ENCODE peak calls at places on chromosomes 16 and 17, in four cellular contexts. S is mesendoderm, B is lung, V is pancreas. F is an unnamed sample. For H3K36me3 and H3K4me1, the result is how much of the 10 kb centered on the place peaks cover.

GRCh38 chr16:3751878-3752277 is 34.6 kb upstream of the TRAP1 start:
- DNase-seq in S (no peak), B (no peak), V (no peak), F (no peak)

GRCh38 chr16:66901626-66902025 is 17.1 kb downstream of the CDH16 start:
- DNase-seq in S (no peak), V (no peak), B (no peak), F (peak)

GRCh38 chr16:1094601-1095449 is 1.2 kb downstream of the C1QTNF8 start:
- DNase-seq in B (no peak), V (no peak), S (no peak), F (no peak)

GRCh38 chr16:11677959-11678881 is 10.0 kb downstream of the SNN start:
- DNase-seq in B (no peak), S (no peak), V (peak), F (no peak)

GRCh38 chr17:50289268-50289667 is 15.0 kb downstream of the TMEM92 start:
- DNase-seq in S (no peak), V (no peak), B (no peak), F (no peak)

GRCh38 chr16:77250395-77250794 is 51.2 kb downstream of the SYCE1L start:
- DNase-seq in S (no peak), B (no peak), V (no peak), F (no peak)

GRCh38 chr16:52546291-52546941 is 527 bp downstream of the TOX3 start:
- DNase-seq in S (peak), B (no peak), V (peak), F (no peak)

GRCh38 chr16:59848314-59848713 is 1114.2 kb upstream of the GOT2 start:
- DNase-seq in V (no peak), B (no peak), S (no peak), F (no peak)

GRCh38 chr16:85673529-85674417 is 15.0 kb downstream of the GINS2 start:
- DNase-seq in S (no peak), V (peak), B (peak), F (no peak)

GRCh38 chr16:23207485-23207884 is 24.9 kb downstream of the SCNN1G start:
- DNase-seq in B (no peak), V (no peak), S (no peak), F (no peak)

GRCh38 chr16:54673353-54673752 is 257.3 kb upstream of the IRX5 start:
- DNase-seq in B (no peak), S (no peak), V (no peak), F (no peak)

GRCh38 chr17:42784361-42784760 is 4.0 kb downstream of the WNK4 start:
- DNase-seq in S (no peak), V (no peak), B (no peak), F (no peak)

GRCh38 chr17:57554826-57555635 is 190.1 kb downstream of the CCDC182 start:
- DNase-seq in B (no peak), V (no peak), S (peak), F (no peak)

GRCh38 chr16:27556471-27556870 is 6.5 kb downstream of the KATNIP start:
- DNase-seq in V (no peak), S (no peak), B (no peak), F (no peak)

GRCh38 chr17:55201609-55201932 is 63.2 kb upstream of the HLF start:
- DNase-seq in S (no peak), B (no peak), V (no peak), F (no peak)

GRCh38 chr17:29583324-29584248 is 5.9 kb downstream of the GIT1 start:
- DNase-seq in V (no peak), B (no peak), S (no peak), F (no peak)

GRCh38 chr17:39822051-39822450 is 42.1 kb downstream of the IKZF3 start:
- DNase-seq in B (no peak), V (no peak), S (no peak), F (no peak)

GRCh38 chr17:17186551-17187505 is 19.3 kb downstream of the PLD6 start:
- DNase-seq in S (peak), B (no peak), V (no peak), F (no peak)

GRCh38 chr17:41009301-41009760 is 403 bp upstream of the KRTAP3-1 start:
- DNase-seq in B (no peak), S (peak), V (no peak), F (no peak)

GRCh38 chr17:58516644-58517377 is 2.4 kb upstream of the MTMR4 start:
- DNase-seq in V (no peak), B (no peak), S (no peak), F (no peak)

GRCh38 chr16:56199164-56199563 is 7.9 kb downstream of the GNAO1 start:
- DNase-seq in B (no peak), V (no peak), S (no peak), F (no peak)

GRCh38 chr16:76577003-76577402 is 299.8 kb downstream of the CNTNAP4 start:
- DNase-seq in V (no peak), S (no peak), B (no peak), F (no peak)

GRCh38 chr16:48627148-48627547 is 17.2 kb upstream of the N4BP1 start:
- DNase-seq in S (no peak), B (no peak), V (no peak), F (no peak)

GRCh38 chr16:54305066-54305465 is 18.5 kb upstream of the IRX3 start:
- DNase-seq in S (no peak), V (no peak), B (no peak), F (no peak)

GRCh38 chr17:28828294-28829040 is 14.1 kb downstream of the FAM222B start:
- DNase-seq in S (no peak), V (no peak), B (no peak), F (no peak)

GRCh38 chr16:57134982-57135381 is 42.6 kb downstream of the CPNE2 start:
- DNase-seq in S (no peak), V (no peak), B (no peak), F (no peak)

GRCh38 chr17:58324409-58325288 is 3.9 kb downstream of the TSPOAP1 start:
- DNase-seq in B (no peak), S (peak), V (peak), F (no peak)

GRCh38 chr17:76240461-76241204 is at the start of gene RNF157:
- DNase-seq in S (peak), B (no peak), V (peak), F (peak)

GRCh38 chr17:70646673-70647072 is 477.3 kb downstream of the KCNJ2 start:
- DNase-seq in V (no peak), B (no peak), S (no peak), F (no peak)

GRCh38 chr16:83934684-83934977 is 18.4 kb upstream of the OSGIN1 start:
- DNase-seq in S (no peak), V (no peak), B (no peak), F (no peak)

GRCh38 chr16:2924901-2925820 is 13.4 kb downstream of the FLYWCH1 start:
- DNase-seq in V (no peak), S (peak), B (no peak), F (no peak)

GRCh38 chr17:5537251-5537650 is 47.1 kb downstream of the NLRP1 start:
- DNase-seq in V (no peak), S (no peak), B (no peak), F (no peak)

GRCh38 chr17:50689251-50689650 is 18.5 kb downstream of the ANKRD40 start:
- DNase-seq in S (peak), V (no peak), B (no peak), F (no peak)

GRCh38 chr17:70775667-70776066 is 606.3 kb downstream of the KCNJ2 start:
- DNase-seq in V (no peak), B (no peak), S (no peak), F (no peak)

GRCh38 chr17:73179878-73180277 is 13.0 kb upstream of the COG1 start:
- DNase-seq in B (no peak), S (no peak), V (no peak), F (no peak)
- H3K36me3 ChIP-seq in B (under half), S (under half), V (under half), F (under half)

GRCh38 chr17:78716814-78717393 is 65.2 kb downstream of the CYTH1 start:
- DNase-seq in S (no peak), B (peak), V (peak), F (peak)

GRCh38 chr17:78714534-78714933 is 67.5 kb downstream of the CYTH1 start:
- DNase-seq in B (no peak), S (no peak), V (no peak), F (no peak)

GRCh38 chr17:78716292-78716691 is 65.8 kb downstream of the CYTH1 start:
- DNase-seq in S (no peak), V (no peak), B (no peak), F (no peak)

GRCh38 chr17:78715000-78715771 is 66.9 kb downstream of the CYTH1 start:
- DNase-seq in B (no peak), S (no peak), V (no peak), F (no peak)

GRCh38 chr17:78715876-78716275 is 66.2 kb downstream of the CYTH1 start:
- DNase-seq in B (no peak), V (no peak), S (no peak), F (no peak)
- H3K4me1 ChIP-seq in B (under half), V (under half), S (under half), F (half or more)

DNA sequence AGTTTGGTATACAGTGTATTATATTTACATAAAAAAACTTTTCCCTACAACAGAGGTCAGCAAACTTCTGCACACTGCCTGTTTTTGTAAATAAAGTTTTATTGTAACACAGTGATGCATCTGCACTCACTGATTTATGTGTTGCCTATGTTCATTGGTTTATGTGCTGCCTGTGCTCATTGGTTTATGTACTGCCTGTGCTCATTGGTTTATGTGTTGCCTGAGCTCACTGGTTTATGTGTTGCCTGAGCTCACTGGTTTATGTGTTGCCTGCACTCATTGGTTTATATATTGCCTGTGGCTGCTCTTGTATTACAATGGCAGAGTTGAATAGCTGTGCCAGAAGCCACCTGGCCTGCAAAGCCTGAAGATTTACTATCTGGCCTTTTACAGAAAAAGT is 81.6 kb downstream of the MYH11 start:
- DNase-seq in V (no peak), S (peak), B (no peak), F (no peak)
- H3K36me3 ChIP-seq in V (under half), S (under half), B (under half), F (under half)

GRCh38 chr16:50622643-50623369 is 58.3 kb downstream of the SNX20 start:
- DNase-seq in V (peak), S (no peak), B (no peak), F (no peak)
- H3K4me1 ChIP-seq in V (under half), S (under half), B (under half), F (under half)

GRCh38 chr17:45989759-45990158 is 9.3 kb upstream of the STH start:
- DNase-seq in B (no peak), S (no peak), V (no peak), F (no peak)
- H3K36me3 ChIP-seq in B (under half), S (under half), V (under half), F (half or more)

DNA sequence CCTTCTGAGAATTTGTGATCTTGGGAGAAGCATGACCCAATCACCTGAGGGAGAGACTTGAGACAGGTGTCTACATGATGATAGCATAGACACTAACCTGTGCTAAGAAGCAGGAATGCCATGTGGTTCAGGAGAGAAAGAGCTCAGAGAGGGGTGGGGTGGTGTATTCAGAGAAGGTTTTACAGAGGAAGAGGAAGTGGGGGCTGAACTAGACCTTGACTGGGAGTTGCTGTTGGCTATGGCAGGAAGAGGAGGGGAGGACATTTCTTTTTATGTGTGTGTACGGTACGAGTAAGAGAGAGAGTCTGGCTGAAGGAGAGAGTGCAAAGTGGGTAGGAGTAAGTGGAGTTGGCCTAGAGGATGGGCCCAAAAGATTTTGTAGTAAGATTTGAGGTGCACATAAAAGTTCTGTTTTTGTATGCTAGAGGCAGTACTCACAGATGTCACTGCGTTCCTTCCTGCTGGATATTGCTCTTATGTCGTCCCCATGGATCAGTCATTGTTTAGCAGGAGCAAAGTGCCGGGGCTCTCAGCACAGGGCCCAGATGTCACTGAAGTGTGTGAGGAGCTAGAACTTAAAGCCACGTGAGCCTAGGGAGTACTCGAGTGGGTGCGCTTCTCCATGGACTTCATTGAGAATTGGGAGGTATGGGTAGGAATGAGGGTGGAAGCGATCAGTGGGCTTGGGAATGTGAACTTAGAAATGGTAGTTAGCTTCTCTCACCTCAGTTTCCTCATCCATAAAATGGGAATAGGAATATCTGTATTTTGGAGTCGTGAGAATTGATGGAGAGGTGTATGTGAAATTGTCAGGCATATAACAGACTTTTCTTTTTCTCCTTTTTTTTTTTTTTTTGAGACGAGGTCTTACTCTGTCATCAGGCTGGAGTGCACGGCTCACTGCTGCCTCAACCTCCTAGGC is 22.1 kb downstream of the SLC7A6 start:
- DNase-seq in S (no peak), V (no peak), B (no peak), F (no peak)
- H3K4me1 ChIP-seq in S (under half), V (under half), B (under half), F (half or more)

GRCh38 chr16:89104930-89105571 is 11.4 kb downstream of the ACSF3 start:
- DNase-seq in V (no peak), B (no peak), S (no peak), F (no peak)
- H3K36me3 ChIP-seq in V (under half), B (half or more), S (under half), F (under half)

DNA sequence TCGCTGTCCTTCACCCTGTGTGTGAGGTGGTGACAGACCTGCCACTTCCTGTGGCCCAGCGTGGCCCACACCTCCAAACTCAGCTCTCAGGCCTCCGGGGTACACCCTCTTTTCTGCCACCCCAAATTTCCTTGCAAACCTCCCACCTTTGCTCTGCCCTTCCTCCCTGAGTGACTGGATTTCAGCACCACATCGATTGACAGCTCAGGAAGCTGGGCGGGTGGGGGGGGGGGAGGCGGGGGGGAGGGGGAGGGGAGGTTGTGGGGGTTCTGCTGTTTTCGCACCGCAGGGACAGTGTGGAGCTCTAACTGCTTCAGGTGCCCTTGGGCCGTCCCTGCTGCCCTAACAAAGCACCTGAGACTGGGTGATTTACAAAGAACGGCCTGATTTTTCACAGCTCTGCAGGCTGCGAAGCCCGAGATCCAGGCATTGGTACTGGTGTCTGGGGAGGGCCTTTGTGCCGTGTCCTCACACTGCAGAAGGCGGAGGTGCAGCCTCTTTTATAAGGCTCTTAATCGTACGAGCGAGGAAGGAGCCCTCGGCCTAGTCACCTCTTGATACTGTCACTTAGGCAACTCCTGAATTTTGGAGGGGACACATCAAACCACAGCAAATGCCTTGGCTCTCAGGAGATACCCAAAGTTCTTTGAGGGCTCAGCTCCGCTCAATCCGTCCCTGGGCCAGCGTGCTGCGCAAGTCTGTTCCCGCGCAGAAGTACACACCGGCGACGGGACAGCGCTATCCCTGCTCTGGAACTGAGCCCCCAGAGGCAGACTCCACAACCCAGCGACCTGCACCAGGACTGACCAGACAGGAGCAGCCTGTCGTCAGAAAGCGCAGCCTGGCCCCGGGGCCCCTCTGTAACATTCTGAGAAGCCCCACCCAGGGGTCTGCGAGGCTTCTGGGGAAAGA is 3.6 kb downstream of the NDUFAF8 start:
- DNase-seq in V (peak), S (no peak), B (no peak), F (no peak)
- H3K4me1 ChIP-seq in V (under half), S (under half), B (under half), F (under half)